ENCODE peak calls at places on chromosomes 6 and 20, in six cellular contexts. J is upper lobe of left lung, D is HCT116, F is HepG2, Z is GM12878, T is K562. C is an unnamed sample. For H3K4me1, the result is how much of the 10 kb centered on the place peaks cover.

GRCh38 chr6:158912591-158912990 is 87.4 kb downstream of the RSPH3 start:
- ATAC-seq in J (no peak), D (peak), F (no peak), Z (no peak), T (no peak), C (no peak)

GRCh38 chr6:83215131-83216047 is 22.2 kb downstream of the RWDD2A start:
- ATAC-seq in J (peak), D (peak), F (peak), Z (peak), T (peak), C (peak)

GRCh38 chr6:78883651-78884050 is 16.3 kb downstream of the IRAK1BP1 start:
- ATAC-seq in J (no peak), D (no peak), F (no peak), Z (no peak), T (no peak), C (no peak)

GRCh38 chr6:3808759-3809514 is 40.2 kb upstream of the FAM50B start:
- ATAC-seq in J (peak), D (peak), F (peak), Z (no peak), T (no peak), C (peak)

GRCh38 chr6:132853059-132853458 is 38.7 kb downstream of the RPS12 start:
- ATAC-seq in J (no peak), D (no peak), F (no peak), Z (no peak), T (no peak), C (no peak)

GRCh38 chr20:56710125-56710524 is 81.0 kb downstream of the TFAP2C start:
- ATAC-seq in J (no peak), D (no peak), F (no peak), Z (no peak), T (no peak), C (no peak)

GRCh38 chr6:43749461-43749860 is 20.6 kb upstream of the VEGFA start:
- ATAC-seq in J (no peak), D (no peak), F (no peak), Z (no peak), T (no peak), C (no peak)

GRCh38 chr20:45745015-45745414 is 22.9 kb downstream of the SPINT4 start:
- ATAC-seq in J (no peak), D (no peak), F (no peak), Z (no peak), T (no peak), C (no peak)

GRCh38 chr6:52337633-52338290 is 24.2 kb upstream of the PAQR8 start:
- ATAC-seq in J (no peak), D (no peak), F (no peak), Z (peak), T (peak), C (no peak)

GRCh38 chr6:17115251-17116089 is 13.6 kb downstream of the STMND1 start:
- ATAC-seq in J (peak), D (peak), F (peak), Z (no peak), T (no peak), C (no peak)

GRCh38 chr6:52213127-52213526 is 27.0 kb downstream of the IL17A start:
- ATAC-seq in J (no peak), D (peak), F (peak), Z (peak), T (no peak), C (no peak)

GRCh38 chr20:39516964-39517363 is 554.8 kb downstream of the DHX35 start:
- ATAC-seq in J (no peak), D (no peak), F (no peak), Z (no peak), T (no peak), C (no peak)

GRCh38 chr20:36624068-36624813 is 18.7 kb downstream of the RAB5IF start:
- ATAC-seq in J (no peak), D (no peak), F (peak), Z (no peak), T (peak), C (no peak)

GRCh38 chr20:19903168-19903676 is 113.9 kb upstream of the NAA20 start:
- ATAC-seq in J (peak), D (no peak), F (peak), Z (peak), T (no peak), C (no peak)

GRCh38 chr6:128997880-128998279 is 114.9 kb downstream of the LAMA2 start:
- ATAC-seq in J (no peak), D (no peak), F (no peak), Z (no peak), T (no peak), C (no peak)

GRCh38 chr6:169274761-169275160 is 21.1 kb upstream of the THBS2 start:
- ATAC-seq in J (no peak), D (no peak), F (peak), Z (no peak), T (no peak), C (no peak)

GRCh38 chr6:16540804-16541752 is 220.2 kb downstream of the ATXN1 start:
- ATAC-seq in J (no peak), D (peak), F (no peak), Z (peak), T (peak), C (peak)

GRCh38 chr6:18241208-18241836 is 23.0 kb downstream of the DEK start:
- ATAC-seq in J (no peak), D (peak), F (peak), Z (peak), T (no peak), C (no peak)

GRCh38 chr6:1584996-1585668 is 24.6 kb upstream of the FOXC1 start:
- ATAC-seq in J (no peak), D (no peak), F (no peak), Z (no peak), T (no peak), C (no peak)

GRCh38 chr6:111838749-111839484 is 34.3 kb downstream of the FYN start:
- ATAC-seq in J (no peak), D (no peak), F (no peak), Z (peak), T (no peak), C (no peak)

GRCh38 chr20:48689874-48690571 is 137.8 kb downstream of the PREX1 start:
- ATAC-seq in J (no peak), D (no peak), F (no peak), Z (no peak), T (no peak), C (no peak)

GRCh38 chr20:40880063-40880715 is 148.4 kb upstream of the TOP1 start:
- ATAC-seq in J (no peak), D (peak), F (peak), Z (peak), T (peak), C (no peak)

GRCh38 chr20:32240220-32240619 is 32.5 kb downstream of the POFUT1 start:
- ATAC-seq in J (no peak), D (peak), F (no peak), Z (no peak), T (no peak), C (no peak)

GRCh38 chr6:130513770-130514169 is 148.0 kb downstream of the TMEM200A start:
- ATAC-seq in J (peak), D (no peak), F (no peak), Z (peak), T (no peak), C (no peak)

GRCh38 chr6:127808118-127808517 is 92.7 kb downstream of the THEMIS start:
- ATAC-seq in J (no peak), D (no peak), F (no peak), Z (no peak), T (no peak), C (no peak)

GRCh38 chr20:38745757-38746156 is 2.5 kb upstream of the ACTR5 start:
- ATAC-seq in J (no peak), D (no peak), F (no peak), Z (no peak), T (no peak), C (no peak)

GRCh38 chr6:15483060-15483459 is 179.8 kb downstream of the DTNBP1 start:
- ATAC-seq in J (no peak), D (no peak), F (no peak), Z (no peak), T (no peak), C (no peak)

DNA sequence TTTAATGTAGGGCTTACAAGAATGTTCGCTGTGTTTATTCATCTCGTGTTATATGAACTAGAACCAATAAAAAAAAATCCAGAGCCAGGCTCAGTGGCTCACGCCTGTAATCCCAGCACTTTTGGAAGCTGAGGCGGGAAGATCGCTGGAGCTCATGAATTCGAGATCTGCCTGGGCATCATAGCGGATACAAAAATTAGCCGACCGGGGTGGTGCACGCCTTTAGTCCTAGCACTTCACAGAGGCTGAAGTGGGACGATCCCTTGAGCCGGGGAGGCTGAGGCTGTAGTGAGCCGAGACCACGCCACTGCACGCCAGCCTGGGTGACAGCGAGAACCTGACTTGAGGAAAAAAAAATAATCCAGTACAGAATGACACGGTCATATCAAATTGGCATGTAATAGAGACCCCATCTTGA is 46.2 kb downstream of the OR2B2 start:
- ATAC-seq in J (peak), D (no peak), F (peak), Z (peak), T (peak), C (no peak)
- TF ChIP-seq POLR2AphosphoS5 in J (no peak), D (no peak), F (no peak), Z (no peak), T (peak), C (no peak)

GRCh38 chr6:30618270-30618787 is 689 bp downstream of the MRPS18B start:
- ATAC-seq in J (no peak), D (no peak), F (no peak), Z (no peak), T (no peak), C (no peak)
- H3K4me1 ChIP-seq in J (under half), D (under half), F (under half), Z (under half), T (under half), C (under half)

DNA sequence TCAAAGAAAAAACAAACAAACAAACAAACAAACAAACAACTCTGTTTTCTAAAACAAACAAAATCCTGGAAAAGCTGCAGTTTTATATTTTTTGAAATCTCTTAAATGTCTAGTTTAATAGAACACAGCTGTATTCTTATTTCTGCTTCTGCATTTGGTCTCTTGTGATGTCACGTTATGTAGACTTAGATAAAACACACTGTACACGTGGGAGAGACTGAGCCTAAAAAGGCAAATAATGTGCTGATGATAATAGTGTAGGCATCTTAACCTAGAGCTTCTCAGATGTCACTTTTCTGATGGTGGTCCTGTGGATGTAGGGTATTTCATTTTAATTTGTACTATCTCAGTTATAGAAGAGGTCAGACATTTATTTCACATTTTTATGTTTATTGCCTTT is 261.7 kb downstream of the UTRN start:
- ATAC-seq in J (no peak), D (no peak), F (no peak), Z (no peak), T (no peak), C (no peak)
- TF ChIP-seq POLR2A in J (no peak), D (no peak), F (no peak), Z (no peak), T (no peak), C (no peak)

GRCh38 chr6:166925141-166925996 is 31.0 kb downstream of the RNASET2 start:
- ATAC-seq in J (no peak), D (no peak), F (peak), Z (peak), T (no peak), C (no peak)
- TF ChIP-seq POLR2AphosphoS5 in J (no peak), D (no peak), F (peak), Z (no peak), T (no peak), C (no peak)

GRCh38 chr20:25085756-25086495 is 4.0 kb upstream of the VSX1 start:
- ATAC-seq in J (no peak), D (no peak), F (no peak), Z (no peak), T (no peak), C (no peak)
- H3K4me1 ChIP-seq in J (under half), D (under half), F (under half), Z (under half), T (under half), C (under half)

GRCh38 chr6:99520855-99521556 is 5.8 kb upstream of the USP45 start:
- ATAC-seq in J (peak), D (peak), F (peak), Z (peak), T (peak), C (peak)

GRCh38 chr6:99522531-99522930 is 7.3 kb upstream of the USP45 start:
- ATAC-seq in J (no peak), D (no peak), F (peak), Z (no peak), T (no peak), C (peak)

GRCh38 chr6:99519446-99519845 is 4.2 kb upstream of the USP45 start:
- ATAC-seq in J (no peak), D (no peak), F (no peak), Z (no peak), T (no peak), C (no peak)

DNA sequence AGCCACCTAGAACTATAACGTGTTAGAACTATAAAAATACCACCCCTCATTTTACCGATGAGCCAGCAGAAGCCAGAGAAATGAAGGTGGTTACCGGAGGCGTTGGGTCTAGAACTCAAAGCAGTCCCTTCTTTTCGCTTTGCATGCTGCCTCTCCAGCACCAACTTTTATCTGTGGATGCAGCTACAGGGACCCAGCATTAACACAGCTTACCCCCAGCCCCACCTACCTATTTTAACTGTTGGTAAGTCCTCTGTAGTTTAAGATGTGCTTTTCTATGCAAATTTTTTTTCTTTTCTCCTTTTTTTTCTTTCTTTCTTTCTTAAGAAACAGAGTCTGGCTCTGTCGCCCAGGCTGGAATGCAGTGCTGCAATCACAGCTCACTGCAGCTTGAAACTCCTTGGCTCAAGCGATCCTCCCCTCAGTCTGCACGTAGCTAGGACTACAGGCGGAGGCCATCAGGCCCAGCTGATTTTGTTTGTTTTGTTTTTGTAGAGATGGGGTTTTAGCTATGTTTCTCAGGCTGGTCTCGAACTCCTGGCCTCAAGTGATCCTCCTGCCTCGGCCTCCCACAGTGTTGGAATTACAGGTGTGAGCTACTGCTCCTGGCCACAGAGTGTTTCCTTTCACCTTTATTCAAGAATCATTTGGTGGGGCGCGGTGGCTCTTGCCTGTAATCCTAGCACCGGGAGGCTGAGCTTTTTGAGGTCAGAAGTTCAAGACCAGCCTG is 6.5 kb upstream of the USP45 start:
- ATAC-seq in J (peak), D (peak), F (peak), Z (peak), T (peak), C (peak)
- TF ChIP-seq POLR2A in J (no peak), D (no peak), F (no peak), Z (no peak), T (no peak), C (no peak)